ENCODE peak calls at places on chromosomes 4 and X, in nine cellular contexts. One of them, this sample, is unnamed.
A peak's percentile ranks its signal among the peaks of the same experiment; 100 is the strongest.

GRCh38 chrX:16212436-16212835 is 45.2 kb downstream of the MAGEB17 start:
- DNase-seq in fibroblast of lung: no peak
- DNase-seq in CD8-positive, alpha-beta T cell: no peak
- DNase-seq in mesenchymal stem cell: peak; percentile 32
- DNase-seq in small intestine: peak; percentile 7
- DNase-seq in HCT116: peak; percentile 7
- DNase-seq in left ventricle myocardium inferior: no peak
- DNase-seq in CD8-positive, alpha-beta memory T cell: no peak
- DNase-seq in tibial nerve: no peak
- DNase-seq in this sample: peak; percentile 47

GRCh38 chr4:66000500-66001117 is 330.3 kb upstream of the EPHA5 start:
- DNase-seq in fibroblast of lung: peak; percentile 56
- DNase-seq in CD8-positive, alpha-beta T cell: no peak
- DNase-seq in mesenchymal stem cell: no peak
- DNase-seq in small intestine: no peak
- DNase-seq in HCT116: no peak
- DNase-seq in left ventricle myocardium inferior: no peak
- DNase-seq in CD8-positive, alpha-beta memory T cell: no peak
- DNase-seq in tibial nerve: no peak
- DNase-seq in this sample: peak; percentile 73

GRCh38 chrX:139826065-139827044 is 106.5 kb downstream of the ATP11C start:
- DNase-seq in fibroblast of lung: peak; percentile 86
- DNase-seq in CD8-positive, alpha-beta T cell: no peak
- DNase-seq in mesenchymal stem cell: peak; percentile 23
- DNase-seq in small intestine: peak; percentile 18
- DNase-seq in HCT116: no peak
- DNase-seq in left ventricle myocardium inferior: no peak
- DNase-seq in CD8-positive, alpha-beta memory T cell: no peak
- DNase-seq in tibial nerve: no peak
- DNase-seq in this sample: peak; percentile 30

GRCh38 chr4:82063017-82063416 is 310.8 kb downstream of the HNRNPD start:
- DNase-seq in fibroblast of lung: no peak
- DNase-seq in CD8-positive, alpha-beta T cell: no peak
- DNase-seq in mesenchymal stem cell: no peak
- DNase-seq in small intestine: no peak
- DNase-seq in HCT116: no peak
- DNase-seq in left ventricle myocardium inferior: no peak
- DNase-seq in CD8-positive, alpha-beta memory T cell: no peak
- DNase-seq in tibial nerve: no peak
- DNase-seq in this sample: no peak

GRCh38 chrX:40468033-40468979 is 112.5 kb upstream of the ATP6AP2 start:
- DNase-seq in fibroblast of lung: peak; percentile 59
- DNase-seq in CD8-positive, alpha-beta T cell: peak; percentile 16
- DNase-seq in mesenchymal stem cell: peak; percentile 38
- DNase-seq in small intestine: peak; percentile 65
- DNase-seq in HCT116: peak; percentile 47
- DNase-seq in left ventricle myocardium inferior: peak; percentile 24
- DNase-seq in CD8-positive, alpha-beta memory T cell: no peak
- DNase-seq in tibial nerve: peak; percentile 17
- DNase-seq in this sample: peak; percentile 27

GRCh38 chrX:65723706-65724105 is 56.3 kb downstream of the MSN start:
- DNase-seq in fibroblast of lung: no peak
- DNase-seq in CD8-positive, alpha-beta T cell: peak; percentile 13
- DNase-seq in mesenchymal stem cell: peak; percentile 61
- DNase-seq in small intestine: peak; percentile 14
- DNase-seq in HCT116: no peak
- DNase-seq in left ventricle myocardium inferior: no peak
- DNase-seq in CD8-positive, alpha-beta memory T cell: peak; percentile 10
- DNase-seq in tibial nerve: no peak
- DNase-seq in this sample: peak; percentile 39

GRCh38 chrX:30893206-30893605 is 4.2 kb upstream of the TAB3 start:
- DNase-seq in fibroblast of lung: peak; percentile 69
- DNase-seq in CD8-positive, alpha-beta T cell: no peak
- DNase-seq in mesenchymal stem cell: no peak
- DNase-seq in small intestine: no peak
- DNase-seq in HCT116: no peak
- DNase-seq in left ventricle myocardium inferior: no peak
- DNase-seq in CD8-positive, alpha-beta memory T cell: no peak
- DNase-seq in tibial nerve: no peak
- DNase-seq in this sample: no peak

GRCh38 chr4:73978886-73979285 is 2.9 kb downstream of the PF4 start:
- DNase-seq in fibroblast of lung: peak; percentile 93
- DNase-seq in CD8-positive, alpha-beta T cell: no peak
- DNase-seq in mesenchymal stem cell: peak; percentile 69
- DNase-seq in small intestine: no peak
- DNase-seq in HCT116: no peak
- DNase-seq in left ventricle myocardium inferior: no peak
- DNase-seq in CD8-positive, alpha-beta memory T cell: no peak
- DNase-seq in tibial nerve: no peak
- DNase-seq in this sample: peak; percentile 76

GRCh38 chr4:1195894-1196401 is 23.6 kb upstream of the SPON2 start:
- DNase-seq in fibroblast of lung: no peak
- DNase-seq in CD8-positive, alpha-beta T cell: no peak
- DNase-seq in mesenchymal stem cell: no peak
- DNase-seq in small intestine: no peak
- DNase-seq in HCT116: no peak
- DNase-seq in left ventricle myocardium inferior: no peak
- DNase-seq in CD8-positive, alpha-beta memory T cell: no peak
- DNase-seq in tibial nerve: peak; percentile 8
- DNase-seq in this sample: no peak

GRCh38 chrX:17706676-17707075 is 30.6 kb upstream of the SCML1 start:
- DNase-seq in fibroblast of lung: peak; percentile 88
- DNase-seq in CD8-positive, alpha-beta T cell: no peak
- DNase-seq in mesenchymal stem cell: peak; percentile 72
- DNase-seq in small intestine: no peak
- DNase-seq in HCT116: no peak
- DNase-seq in left ventricle myocardium inferior: no peak
- DNase-seq in CD8-positive, alpha-beta memory T cell: no peak
- DNase-seq in tibial nerve: no peak
- DNase-seq in this sample: peak; percentile 74

GRCh38 chr4:10115657-10116624 is 658 bp downstream of the WDR1 start:
- DNase-seq in fibroblast of lung: peak; percentile 52
- DNase-seq in CD8-positive, alpha-beta T cell: peak; percentile 75
- DNase-seq in mesenchymal stem cell: peak; percentile 39
- DNase-seq in small intestine: peak; percentile 84
- DNase-seq in HCT116: peak; percentile 28
- DNase-seq in left ventricle myocardium inferior: no peak
- DNase-seq in CD8-positive, alpha-beta memory T cell: peak; percentile 68
- DNase-seq in tibial nerve: no peak
- DNase-seq in this sample: peak; percentile 56

GRCh38 chr4:177473991-177474390 is 31.8 kb upstream of the AGA start:
- DNase-seq in fibroblast of lung: no peak
- DNase-seq in CD8-positive, alpha-beta T cell: no peak
- DNase-seq in mesenchymal stem cell: no peak
- DNase-seq in small intestine: no peak
- DNase-seq in HCT116: no peak
- DNase-seq in left ventricle myocardium inferior: no peak
- DNase-seq in CD8-positive, alpha-beta memory T cell: no peak
- DNase-seq in tibial nerve: no peak
- DNase-seq in this sample: no peak

GRCh38 chr4:82525287-82525898 is 36.4 kb downstream of the TMEM150C start:
- DNase-seq in fibroblast of lung: peak; percentile 14
- DNase-seq in CD8-positive, alpha-beta T cell: no peak
- DNase-seq in mesenchymal stem cell: no peak
- DNase-seq in small intestine: no peak
- DNase-seq in HCT116: no peak
- DNase-seq in left ventricle myocardium inferior: no peak
- DNase-seq in CD8-positive, alpha-beta memory T cell: no peak
- DNase-seq in tibial nerve: no peak
- DNase-seq in this sample: peak; percentile 31

GRCh38 chrX:84064164-84064563 is 123.8 kb downstream of the RPS6KA6 start:
- DNase-seq in fibroblast of lung: peak; percentile 2
- DNase-seq in CD8-positive, alpha-beta T cell: no peak
- DNase-seq in mesenchymal stem cell: peak; percentile 34
- DNase-seq in small intestine: no peak
- DNase-seq in HCT116: no peak
- DNase-seq in left ventricle myocardium inferior: no peak
- DNase-seq in CD8-positive, alpha-beta memory T cell: no peak
- DNase-seq in tibial nerve: no peak
- DNase-seq in this sample: peak; percentile 64

GRCh38 chrX:108165349-108166111 is 74.0 kb downstream of the ATG4A start:
- DNase-seq in fibroblast of lung: peak; percentile 40
- DNase-seq in CD8-positive, alpha-beta T cell: no peak
- DNase-seq in mesenchymal stem cell: peak; percentile 48
- DNase-seq in small intestine: peak; percentile 35
- DNase-seq in HCT116: peak; percentile 15
- DNase-seq in left ventricle myocardium inferior: no peak
- DNase-seq in CD8-positive, alpha-beta memory T cell: no peak
- DNase-seq in tibial nerve: no peak
- DNase-seq in this sample: peak; percentile 45

GRCh38 chr4:76607266-76607799 is 172.3 kb downstream of the SHROOM3 start:
- DNase-seq in fibroblast of lung: peak; percentile 79
- DNase-seq in CD8-positive, alpha-beta T cell: no peak
- DNase-seq in mesenchymal stem cell: peak; percentile 63
- DNase-seq in small intestine: no peak
- DNase-seq in HCT116: no peak
- DNase-seq in left ventricle myocardium inferior: no peak
- DNase-seq in CD8-positive, alpha-beta memory T cell: no peak
- DNase-seq in tibial nerve: no peak
- DNase-seq in this sample: peak; percentile 78

GRCh38 chrX:107684956-107685385 is 56.7 kb downstream of the PRPS1 start:
- DNase-seq in fibroblast of lung: peak; percentile 49
- DNase-seq in CD8-positive, alpha-beta T cell: no peak
- DNase-seq in mesenchymal stem cell: peak; percentile 67
- DNase-seq in small intestine: peak; percentile 90
- DNase-seq in HCT116: no peak
- DNase-seq in left ventricle myocardium inferior: peak; percentile 78
- DNase-seq in CD8-positive, alpha-beta memory T cell: no peak
- DNase-seq in tibial nerve: peak; percentile 63
- DNase-seq in this sample: no peak

GRCh38 chrX:38817004-38817703 is 15.9 kb downstream of the MID1IP1 start:
- DNase-seq in fibroblast of lung: peak; percentile 36
- DNase-seq in CD8-positive, alpha-beta T cell: peak; percentile 26
- DNase-seq in mesenchymal stem cell: peak; percentile 54
- DNase-seq in small intestine: peak; percentile 12
- DNase-seq in HCT116: no peak
- DNase-seq in left ventricle myocardium inferior: peak; percentile 53
- DNase-seq in CD8-positive, alpha-beta memory T cell: no peak
- DNase-seq in tibial nerve: no peak
- DNase-seq in this sample: peak; percentile 27

DNA sequence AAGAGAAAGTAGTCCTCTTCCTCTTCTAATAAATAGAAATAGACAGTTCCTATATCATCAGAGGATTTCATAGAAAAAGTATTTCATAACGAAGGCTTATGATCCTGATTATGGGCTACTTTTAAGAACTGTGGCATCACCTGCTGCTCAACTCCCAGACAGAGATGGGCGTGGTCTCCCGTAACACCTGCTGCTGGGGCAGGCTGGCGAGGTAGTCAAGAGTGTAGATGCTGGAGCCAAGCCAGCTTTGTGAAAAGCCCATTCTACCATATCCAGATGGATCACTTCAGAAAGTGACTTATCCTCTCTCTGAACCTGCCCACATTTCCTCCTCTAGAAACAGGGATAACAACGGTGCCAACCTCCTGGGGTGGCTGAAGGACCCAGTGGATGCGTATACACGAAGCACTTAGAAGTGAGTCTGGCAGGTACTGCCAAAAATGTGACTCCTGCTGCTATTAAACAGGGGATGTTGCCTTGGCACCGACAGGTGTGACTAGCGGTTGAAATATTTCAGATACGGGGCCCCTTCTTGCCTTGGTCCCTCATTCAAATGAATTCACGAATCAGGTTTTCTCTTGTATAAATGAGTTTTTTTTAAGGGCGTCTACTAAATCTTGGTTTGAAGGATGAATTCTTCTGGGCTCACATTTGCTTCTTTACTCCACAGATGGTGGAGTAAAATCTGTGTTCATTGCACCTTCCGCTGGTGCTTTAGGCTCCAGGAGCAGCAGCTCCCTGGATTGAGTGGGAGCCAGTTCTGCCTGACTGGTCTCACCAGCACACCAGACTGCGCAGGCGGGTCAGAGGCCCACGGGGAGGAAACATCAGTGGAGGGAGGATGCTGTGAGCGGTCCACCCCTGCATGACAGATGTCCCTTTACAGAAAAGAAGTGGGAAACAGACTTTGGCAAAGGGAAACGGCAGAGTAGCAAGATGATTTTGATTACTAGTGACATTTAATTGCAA is 95.7 kb downstream of the SORBS2 start:
- DNase-seq in fibroblast of lung: no peak
- DNase-seq in CD8-positive, alpha-beta T cell: no peak
- DNase-seq in mesenchymal stem cell: no peak
- DNase-seq in small intestine: no peak
- DNase-seq in HCT116: no peak
- DNase-seq in left ventricle myocardium inferior: no peak
- DNase-seq in CD8-positive, alpha-beta memory T cell: no peak
- DNase-seq in tibial nerve: no peak
- DNase-seq in this sample: no peak
- H3K4me1 ChIP-seq in fibroblast of lung: no peaks in the 10 kb centered on the region
- H3K4me1 ChIP-seq in CD8-positive, alpha-beta T cell: no peaks in the 10 kb centered on the region
- H3K4me1 ChIP-seq in mesenchymal stem cell: peaks cover 9% of the 10 kb centered on the region
- H3K4me1 ChIP-seq in small intestine: no peaks in the 10 kb centered on the region
- H3K4me1 ChIP-seq in HCT116: no peaks in the 10 kb centered on the region
- H3K4me1 ChIP-seq in left ventricle myocardium inferior: peaks cover 97% of the 10 kb centered on the region
- H3K4me1 ChIP-seq in CD8-positive, alpha-beta memory T cell: no peaks in the 10 kb centered on the region
- H3K4me1 ChIP-seq in tibial nerve: no peaks in the 10 kb centered on the region
- H3K4me1 ChIP-seq in this sample: peaks cover 9% of the 10 kb centered on the region

GRCh38 chrX:11663875-11664210 is 1.9 kb downstream of the ARHGAP6 start:
- DNase-seq in fibroblast of lung: no peak
- DNase-seq in CD8-positive, alpha-beta T cell: no peak
- DNase-seq in mesenchymal stem cell: peak; percentile 32
- DNase-seq in small intestine: no peak
- DNase-seq in HCT116: no peak
- DNase-seq in left ventricle myocardium inferior: no peak
- DNase-seq in CD8-positive, alpha-beta memory T cell: no peak
- DNase-seq in tibial nerve: no peak
- DNase-seq in this sample: no peak
- H3K4me3 ChIP-seq in fibroblast of lung: peak overlapping the region; percentile 56
- H3K4me3 ChIP-seq in CD8-positive, alpha-beta T cell: no peak overlapping the region
- H3K4me3 ChIP-seq in mesenchymal stem cell: peak overlapping the region; percentile 81
- H3K4me3 ChIP-seq in small intestine: no peak overlapping the region
- H3K4me3 ChIP-seq in HCT116: no peak overlapping the region
- H3K4me3 ChIP-seq in left ventricle myocardium inferior: peak overlapping the region; percentile 67
- H3K4me3 ChIP-seq in CD8-positive, alpha-beta memory T cell: no peak overlapping the region
- H3K4me3 ChIP-seq in tibial nerve: peak overlapping the region; percentile 33
- H3K4me3 ChIP-seq in this sample: peak overlapping the region; percentile 82

GRCh38 chr4:54289316-54289715 is 60.2 kb downstream of the PDGFRA start:
- DNase-seq in fibroblast of lung: no peak
- DNase-seq in CD8-positive, alpha-beta T cell: no peak
- DNase-seq in mesenchymal stem cell: no peak
- DNase-seq in small intestine: no peak
- DNase-seq in HCT116: no peak
- DNase-seq in left ventricle myocardium inferior: no peak
- DNase-seq in CD8-positive, alpha-beta memory T cell: no peak
- DNase-seq in tibial nerve: no peak
- DNase-seq in this sample: no peak
- H3K27me3 ChIP-seq in fibroblast of lung: no peaks in the 10 kb centered on the region
- H3K27me3 ChIP-seq in CD8-positive, alpha-beta T cell: no peaks in the 10 kb centered on the region
- H3K27me3 ChIP-seq in mesenchymal stem cell: no peaks in the 10 kb centered on the region
- H3K27me3 ChIP-seq in small intestine: no peaks in the 10 kb centered on the region
- H3K27me3 ChIP-seq in HCT116: peaks cover 21% of the 10 kb centered on the region
- H3K27me3 ChIP-seq in left ventricle myocardium inferior: no peaks in the 10 kb centered on the region
- H3K27me3 ChIP-seq in CD8-positive, alpha-beta memory T cell: no peaks in the 10 kb centered on the region
- H3K27me3 ChIP-seq in tibial nerve: no peaks in the 10 kb centered on the region
- H3K27me3 ChIP-seq in this sample: no peaks in the 10 kb centered on the region

GRCh38 chr4:87019243-87019817 is 84.5 kb downstream of the AFF1 start:
- DNase-seq in fibroblast of lung: no peak
- DNase-seq in CD8-positive, alpha-beta T cell: no peak
- DNase-seq in mesenchymal stem cell: no peak
- DNase-seq in small intestine: peak; percentile 27
- DNase-seq in HCT116: no peak
- DNase-seq in left ventricle myocardium inferior: no peak
- DNase-seq in CD8-positive, alpha-beta memory T cell: no peak
- DNase-seq in tibial nerve: no peak
- DNase-seq in this sample: no peak
- H3K4me1 ChIP-seq in fibroblast of lung: peaks cover 4% of the 10 kb centered on the region
- H3K4me1 ChIP-seq in CD8-positive, alpha-beta T cell: peaks cover 37% of the 10 kb centered on the region
- H3K4me1 ChIP-seq in mesenchymal stem cell: peaks cover 7% of the 10 kb centered on the region
- H3K4me1 ChIP-seq in small intestine: peaks cover 9% of the 10 kb centered on the region
- H3K4me1 ChIP-seq in HCT116: peaks cover 9% of the 10 kb centered on the region
- H3K4me1 ChIP-seq in left ventricle myocardium inferior: peaks cover 97% of the 10 kb centered on the region
- H3K4me1 ChIP-seq in CD8-positive, alpha-beta memory T cell: peaks cover 38% of the 10 kb centered on the region
- H3K4me1 ChIP-seq in tibial nerve: peaks cover 45% of the 10 kb centered on the region
- H3K4me1 ChIP-seq in this sample: peaks cover 42% of the 10 kb centered on the region